ENCODE peak calls at places on chromosomes 16 and 17, in five cellular contexts. J, Z, C, V and N are unnamed samples.

GRCh38 chr16:65658339-65659275 is 536.7 kb upstream of the CDH11 start:
- DNase-seq in Z (no peak), J (peak), V (no peak), C (no peak), N (no peak)

GRCh38 chr17:39352511-39352910 is 48.9 kb downstream of the FBXL20 start:
- DNase-seq in V (no peak), Z (no peak), C (no peak), J (no peak), N (no peak)

GRCh38 chr16:12639044-12639443 is 164.6 kb downstream of the CPPED1 start:
- DNase-seq in Z (no peak), C (peak), J (no peak), V (no peak), N (no peak)

GRCh38 chr17:8514801-8515200 is 79.1 kb downstream of the NDEL1 start:
- DNase-seq in C (no peak), Z (no peak), V (no peak), J (no peak), N (no peak)

GRCh38 chr17:27560668-27561067 is 70.3 kb upstream of the LGALS9 start:
- DNase-seq in Z (no peak), J (no peak), V (no peak), C (no peak), N (no peak)

GRCh38 chr16:72983728-72984350 is 64.1 kb downstream of the ZFHX3 start:
- DNase-seq in Z (no peak), C (no peak), J (no peak), V (no peak), N (no peak)

GRCh38 chr17:77724876-77725615 is 233.5 kb upstream of the TNRC6C start:
- DNase-seq in J (no peak), V (no peak), Z (peak), C (no peak), N (no peak)

GRCh38 chr17:79777166-79777843 is 643 bp upstream of the CBX2 start:
- DNase-seq in J (no peak), Z (peak), C (no peak), V (no peak), N (peak)

GRCh38 chr16:76176153-76176552 is 101.0 kb upstream of the CNTNAP4 start:
- DNase-seq in J (no peak), V (no peak), Z (no peak), C (no peak), N (no peak)

GRCh38 chr17:49290690-49291326 is 60.2 kb upstream of the PHOSPHO1 start:
- DNase-seq in C (peak), V (no peak), J (peak), Z (no peak), N (no peak)

GRCh38 chr17:28473542-28473941 is at the start of gene SLC13A2:
- DNase-seq in C (no peak), V (no peak), Z (no peak), J (no peak), N (no peak)

GRCh38 chr16:11307639-11308492 is 26.7 kb upstream of the PRM1 start:
- DNase-seq in Z (no peak), V (no peak), J (no peak), C (no peak), N (no peak)

GRCh38 chr16:53744449-53744848 is 40.5 kb downstream of the FTO start:
- DNase-seq in C (no peak), J (no peak), Z (no peak), V (no peak), N (no peak)

GRCh38 chr17:80720624-80721577 is 176.3 kb downstream of the RPTOR start:
- DNase-seq in Z (no peak), C (no peak), V (no peak), J (no peak), N (no peak)

GRCh38 chr17:29243792-29244191 is 2.9 kb upstream of the CRYBA1 start:
- DNase-seq in Z (no peak), C (peak), V (no peak), J (peak), N (no peak)

GRCh38 chr17:17822189-17822978 is 14.4 kb downstream of the SREBF1 start:
- DNase-seq in J (no peak), V (no peak), C (no peak), Z (no peak), N (no peak)

GRCh38 chr17:863880-864279 is 81.7 kb downstream of the MRM3 start:
- DNase-seq in J (no peak), Z (no peak), V (no peak), C (no peak), N (no peak)

GRCh38 chr17:731943-732787 is at the start of gene TLCD3A:
- DNase-seq in J (peak), V (peak), C (peak), Z (peak), N (peak)

GRCh38 chr17:41792835-41793748 is 6.6 kb upstream of the JUP start:
- DNase-seq in Z (no peak), V (no peak), C (peak), J (peak), N (no peak)

GRCh38 chr17:34110315-34110714 is 144.8 kb upstream of the CCL2 start:
- DNase-seq in Z (no peak), C (no peak), V (no peak), J (peak), N (no peak)

GRCh38 chr17:27345141-27345904 is 51.4 kb downstream of the WSB1 start:
- DNase-seq in C (peak), V (no peak), Z (peak), J (no peak), N (no peak)

GRCh38 chr17:80386341-80386740 is 28.6 kb upstream of the ENDOV start:
- DNase-seq in V (no peak), C (no peak), Z (no peak), J (no peak), N (no peak)

GRCh38 chr16:68993885-68994284 is 111.6 kb upstream of the HAS3 start:
- DNase-seq in J (no peak), C (no peak), Z (no peak), V (no peak), N (no peak)

GRCh38 chr16:25013751-25014499 is 1.2 kb downstream of the ARHGAP17 start:
- DNase-seq in J (no peak), Z (no peak), V (no peak), C (no peak), N (no peak)

GRCh38 chr17:8692916-8693315 is 51.7 kb downstream of the CCDC42 start:
- DNase-seq in C (no peak), V (no peak), J (no peak), Z (no peak), N (no peak)

GRCh38 chr17:32725697-32726096 is 151.2 kb downstream of the MYO1D start:
- DNase-seq in C (no peak), V (no peak), Z (no peak), J (no peak), N (no peak)

GRCh38 chr17:18966831-18967624 is 15.1 kb downstream of the SLC5A10 start:
- DNase-seq in V (no peak), C (no peak), Z (peak), J (no peak), N (no peak)

GRCh38 chr16:1308036-1308976 is 1.1 kb upstream of the UBE2I start:
- DNase-seq in J (no peak), C (peak), V (peak), Z (no peak), N (no peak)

GRCh38 chr16:4610011-4611005 is 4.4 kb downstream of the UBALD1 start:
- DNase-seq in J (peak), V (no peak), Z (no peak), C (no peak), N (peak)

GRCh38 chr16:68696514-68696913 is 40.6 kb upstream of the CDH1 start:
- DNase-seq in J (no peak), Z (no peak), V (no peak), C (no peak), N (no peak)

GRCh38 chr17:74430706-74431567 is 951 bp upstream of the GPRC5C start:
- DNase-seq in J (peak), C (peak), Z (peak), V (no peak), N (peak)

GRCh38 chr17:15291674-15292361 is 26.7 kb upstream of the PMP22 start:
- DNase-seq in J (no peak), V (no peak), Z (no peak), C (no peak), N (no peak)

GRCh38 chr16:70786020-70786419 is 14.9 kb downstream of the VAC14 start:
- DNase-seq in V (no peak), C (no peak), J (no peak), Z (no peak), N (no peak)

GRCh38 chr17:72152392-72152727 is 31.5 kb downstream of the SOX9 start:
- DNase-seq in J (no peak), C (no peak), Z (no peak), V (no peak), N (no peak)

GRCh38 chr16:30003670-30004423 is 7.0 kb downstream of the DOC2A start:
- DNase-seq in J (no peak), C (no peak), V (no peak), Z (no peak), N (no peak)

GRCh38 chr17:33874617-33875060 is 380.4 kb upstream of the CCL2 start:
- DNase-seq in C (peak), Z (no peak), V (no peak), J (no peak), N (no peak)

GRCh38 chr17:56896217-56896967 is 17.5 kb downstream of the TRIM25 start:
- DNase-seq in Z (no peak), J (no peak), C (no peak), V (no peak), N (no peak)

GRCh38 chr16:2482181-2483107 is 7.5 kb downstream of the TBC1D24 start:
- DNase-seq in Z (no peak), J (peak), C (peak), V (no peak), N (no peak)
- TF ChIP-seq TAF1 in Z (no peak), J (no peak), C (no peak), V (no peak), N (no peak)

DNA sequence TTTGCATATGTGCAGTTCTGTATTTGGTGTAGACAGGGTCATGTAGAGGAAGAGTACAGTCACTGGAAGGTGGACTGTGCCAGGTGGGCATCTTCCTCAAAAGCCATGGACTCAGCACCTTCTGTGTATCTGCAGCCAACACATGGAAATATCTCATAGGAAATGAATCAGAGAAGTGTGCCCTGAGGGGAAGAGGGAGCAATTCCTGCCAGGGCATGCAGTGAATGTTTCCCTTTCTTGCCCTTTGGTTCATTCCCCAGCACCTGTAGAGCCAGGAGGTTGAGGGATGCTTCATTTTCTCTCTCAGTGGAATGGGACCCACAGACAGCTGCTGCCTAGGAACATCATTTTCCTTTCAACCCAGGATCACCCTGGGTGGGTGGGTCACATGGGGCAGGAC is 146.1 kb upstream of the HSBP1 start:
- DNase-seq in V (no peak), Z (no peak), J (no peak), C (no peak), N (no peak)
- TF ChIP-seq TAF1 in V (no peak), Z (no peak), J (no peak), C (no peak), N (no peak)

DNA sequence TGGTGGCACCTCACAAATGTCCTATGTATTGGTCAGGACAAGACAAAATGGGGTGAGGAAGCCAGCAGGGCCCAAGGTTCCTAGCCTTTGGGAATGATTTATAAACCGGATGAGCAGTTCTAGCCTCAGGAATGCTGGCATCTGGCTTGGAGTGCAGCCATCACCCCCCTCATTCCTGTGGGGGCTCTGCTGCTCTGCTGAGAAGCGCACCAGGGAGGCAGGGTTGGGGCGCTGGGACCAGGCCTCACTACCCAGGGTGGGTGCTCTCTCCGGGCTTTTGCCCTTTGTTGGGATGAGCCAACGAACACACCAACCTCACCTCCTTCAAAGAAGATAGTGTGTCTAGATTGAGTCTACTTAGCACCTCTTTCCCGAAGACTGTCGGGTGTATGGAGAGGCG is 39.2 kb downstream of the TMEM11 start:
- DNase-seq in Z (no peak), C (no peak), J (peak), V (no peak), N (no peak)
- TF ChIP-seq TAF1 in Z (no peak), C (no peak), J (no peak), V (no peak), N (no peak)

GRCh38 chr16:80803341-80804060 is 897 bp downstream of the CDYL2 start:
- DNase-seq in C (peak), V (peak), J (peak), Z (peak), N (peak)

GRCh38 chr16:80802902-80803301 is 1.5 kb downstream of the CDYL2 start:
- DNase-seq in V (no peak), J (no peak), Z (no peak), C (no peak), N (no peak)

GRCh38 chr16:80804451-80805383 is at the start of gene CDYL2:
- DNase-seq in J (peak), C (peak), V (peak), Z (peak), N (peak)

GRCh38 chr16:80802129-80802528 is 2.3 kb downstream of the CDYL2 start:
- DNase-seq in J (no peak), C (no peak), Z (no peak), V (no peak), N (no peak)

GRCh38 chr16:80804061-80804450 is 342 bp downstream of the CDYL2 start:
- DNase-seq in C (peak), V (peak), J (no peak), Z (peak), N (peak)
- TF ChIP-seq TAF1 in C (no peak), V (peak), J (no peak), Z (no peak), N (no peak)

GRCh38 chr17:67051837-67052236 is 7.5 kb downstream of the CACNG1 start:
- DNase-seq in C (no peak), V (no peak), J (no peak), Z (no peak), N (no peak)

GRCh38 chr17:67053438-67054000 is 9.2 kb downstream of the CACNG1 start:
- DNase-seq in C (no peak), V (no peak), Z (no peak), J (peak), N (no peak)

GRCh38 chr17:67054011-67054591 is 9.7 kb downstream of the CACNG1 start:
- DNase-seq in C (no peak), Z (no peak), V (no peak), J (no peak), N (no peak)

GRCh38 chr17:67054608-67055007 is 10.3 kb downstream of the CACNG1 start:
- DNase-seq in C (no peak), V (no peak), J (no peak), Z (no peak), N (no peak)

GRCh38 chr17:67052720-67053437 is 8.5 kb downstream of the CACNG1 start:
- DNase-seq in J (no peak), V (no peak), Z (no peak), C (no peak), N (no peak)
- TF ChIP-seq TAF1 in J (no peak), V (no peak), Z (no peak), C (no peak), N (no peak)

DNA sequence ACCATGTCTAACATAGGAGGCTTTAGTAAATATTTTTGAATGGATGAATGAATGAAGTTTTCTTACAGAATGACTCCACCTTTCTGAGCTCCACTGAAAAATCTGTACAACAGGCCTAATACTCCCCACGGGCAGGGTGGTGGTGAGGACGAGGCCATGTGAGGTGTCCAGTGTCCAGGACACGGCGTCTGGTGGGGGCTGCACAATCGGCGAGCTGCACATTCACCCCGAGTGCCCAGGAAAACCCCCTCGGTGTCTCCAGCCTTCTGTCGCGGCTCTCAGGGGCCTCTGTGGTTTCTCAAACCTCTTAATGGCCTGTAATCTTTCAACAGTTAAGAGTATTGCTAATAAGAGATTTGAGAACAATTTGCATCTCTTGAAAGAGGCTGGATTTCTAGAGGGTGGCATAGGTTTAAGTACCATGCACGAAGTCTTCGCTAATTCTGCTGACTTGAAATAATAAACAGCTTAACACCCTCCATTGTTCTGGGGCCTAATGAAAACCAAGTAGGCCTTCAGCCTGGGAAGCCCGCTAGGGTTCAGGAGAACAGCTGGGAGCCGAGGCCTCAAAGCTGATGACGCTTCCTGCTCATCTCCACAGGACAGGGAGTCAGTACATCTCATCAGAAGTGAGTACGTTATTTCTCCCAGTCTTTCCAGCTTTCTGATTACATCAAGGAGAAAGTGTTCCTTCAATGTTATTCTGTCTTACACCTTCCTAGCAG is 304.6 kb upstream of the FOXF1 start:
- DNase-seq in C (no peak), V (no peak), Z (no peak), J (no peak), N (no peak)
- TF ChIP-seq TAF1 in C (no peak), V (no peak), Z (no peak), J (no peak), N (no peak)

GRCh38 chr17:76270127-76270592 is 5.0 kb downstream of the UBALD2 start:
- DNase-seq in Z (no peak), C (peak), V (no peak), J (peak), N (no peak)
- TF ChIP-seq TAF1 in Z (no peak), C (no peak), V (no peak), J (no peak), N (no peak)